ENCODE peak calls at places on chromosomes 5 and 9, in five cellular contexts. A, K, J, E and Y are unnamed samples.

GRCh38 chr5:88610586-88610985 is 272.4 kb downstream of the MEF2C start:
- DNase-seq in A (no peak), K (no peak), J (no peak), E (no peak), Y (no peak)

GRCh38 chr5:95384485-95385213 is 6.5 kb upstream of the FAM81B start:
- DNase-seq in A (no peak), K (no peak), J (no peak), E (no peak), Y (no peak)

GRCh38 chr5:148343049-148343413 is 7.7 kb downstream of the SPINK9 start:
- DNase-seq in A (no peak), K (no peak), J (no peak), E (no peak), Y (no peak)

GRCh38 chr5:141260458-141261237 is 15.5 kb downstream of the PCDHB15 start:
- DNase-seq in A (no peak), K (peak; percentile 15), J (no peak), E (no peak), Y (no peak)

GRCh38 chr5:171484460-171484899 is 65.0 kb downstream of the FGF18 start:
- DNase-seq in A (no peak), K (peak; percentile 40), J (no peak), E (no peak), Y (no peak)

GRCh38 chr5:53362521-53362941 is 117.9 kb upstream of the FST start:
- DNase-seq in A (no peak), K (peak; percentile 91), J (no peak), E (no peak), Y (peak; percentile 30)

GRCh38 chr5:64767959-64768357 is 533 bp downstream of the SREK1IP1 start:
- DNase-seq in A (peak; percentile 25), K (peak; percentile 59), J (peak; percentile 10), E (peak; percentile 3), Y (no peak)

GRCh38 chr5:36374275-36374862 is 72.7 kb upstream of the RANBP3L start:
- DNase-seq in A (no peak), K (peak; percentile 71), J (no peak), E (no peak), Y (no peak)

GRCh38 chr5:145826869-145827268 is 8.3 kb downstream of the PRELID2 start:
- DNase-seq in A (no peak), K (no peak), J (no peak), E (no peak), Y (no peak)

GRCh38 chr5:73698011-73698410 is 72.0 kb downstream of the ARHGEF28 start:
- DNase-seq in A (no peak), K (no peak), J (no peak), E (no peak), Y (no peak)

GRCh38 chr5:117590944-117591343 is 1016.3 kb upstream of the SEMA6A start:
- DNase-seq in A (no peak), K (peak; percentile 26), J (no peak), E (peak; percentile 25), Y (no peak)

GRCh38 chr5:1734908-1735289 is 64.7 kb downstream of the MRPL36 start:
- DNase-seq in A (no peak), K (no peak), J (no peak), E (no peak), Y (no peak)

GRCh38 chr5:71778678-71779276 is 59.7 kb downstream of the CARTPT start:
- DNase-seq in A (no peak), K (peak; percentile 52), J (peak; percentile 32), E (peak; percentile 15), Y (no peak)

GRCh38 chr5:14231156-14231555 is 88.0 kb downstream of the TRIO start:
- DNase-seq in A (no peak), K (peak; percentile 28), J (no peak), E (no peak), Y (no peak)

GRCh38 chr5:172867761-172868435 is 33.8 kb downstream of the ERGIC1 start:
- DNase-seq in A (no peak), K (no peak), J (no peak), E (no peak), Y (no peak)

GRCh38 chr5:57986746-57987145 is 473.1 kb downstream of the PLK2 start:
- DNase-seq in A (peak; percentile 11), K (peak; percentile 13), J (no peak), E (no peak), Y (peak; percentile 4)

GRCh38 chr5:167952278-167952990 is 339.0 kb upstream of the WWC1 start:
- DNase-seq in A (no peak), K (no peak), J (no peak), E (no peak), Y (no peak)

GRCh38 chr9:135049460-135049859 is 38.0 kb upstream of the OLFM1 start:
- DNase-seq in A (no peak), K (no peak), J (no peak), E (no peak), Y (no peak)
- H3K4me1 ChIP-seq in A (no peaks in the 10 kb centered on the region), K (no peaks in the 10 kb centered on the region), J (no peaks in the 10 kb centered on the region), E (no peaks in the 10 kb centered on the region), Y (no peaks in the 10 kb centered on the region)

GRCh38 chr9:77211561-77211960 is 34.2 kb downstream of the VPS13A start:
- DNase-seq in A (no peak), K (no peak), J (no peak), E (no peak), Y (no peak)
- H3K4me3 ChIP-seq in A (no peak overlapping the region), K (no peak overlapping the region), J (no peak overlapping the region), E (no peak overlapping the region), Y (no peak overlapping the region)

DNA sequence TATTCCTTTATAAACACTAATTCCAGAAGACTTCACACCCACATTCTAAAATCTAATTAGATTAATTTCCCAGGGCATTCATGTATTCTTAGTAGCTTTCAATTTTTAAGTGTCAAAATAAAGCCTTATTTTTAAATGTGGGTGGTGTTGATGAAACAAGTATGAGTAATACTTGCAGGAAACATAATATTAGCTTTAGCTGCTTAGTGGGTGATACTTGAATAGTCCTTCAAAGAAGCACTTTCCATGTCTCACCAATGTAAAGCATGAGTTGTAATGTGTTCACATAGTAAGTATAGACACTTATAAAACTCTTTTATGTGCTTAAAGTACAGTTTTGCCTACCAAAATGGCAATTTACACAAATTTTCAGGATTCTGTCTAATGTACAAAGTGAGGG is 6.9 kb downstream of the FNBP1 start:
- DNase-seq in A (no peak), K (peak; percentile 54), J (no peak), E (no peak), Y (no peak)
- H3K4me1 ChIP-seq in A (peaks cover 5% of the 10 kb centered on the region), K (peaks cover 10% of the 10 kb centered on the region), J (peaks cover 3% of the 10 kb centered on the region), E (peaks cover 36% of the 10 kb centered on the region), Y (peaks cover 70% of the 10 kb centered on the region)

DNA sequence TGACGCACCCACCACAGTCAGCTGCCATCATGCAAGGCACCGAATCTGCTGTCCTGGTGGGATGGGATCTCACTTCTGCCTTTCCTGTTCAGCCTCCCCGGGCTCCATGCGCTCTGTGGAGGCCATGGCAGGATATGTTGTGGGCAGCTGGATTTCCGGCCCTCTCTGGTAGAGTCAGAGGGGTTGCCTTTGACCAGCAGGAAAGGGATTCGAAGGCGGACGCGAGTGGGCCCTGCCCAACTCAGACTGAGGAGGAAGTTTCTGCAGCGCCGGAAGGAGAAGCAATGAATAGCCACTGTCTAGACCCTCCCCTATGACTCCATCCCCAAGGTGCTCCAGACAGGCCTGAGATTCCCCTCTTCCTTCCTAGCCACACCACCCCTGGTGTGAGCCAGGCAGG is 35.6 kb downstream of the GADD45G start:
- DNase-seq in A (peak; percentile 32), K (no peak), J (no peak), E (no peak), Y (no peak)
- H3K4me3 ChIP-seq in A (no peak overlapping the region), K (no peak overlapping the region), J (no peak overlapping the region), E (no peak overlapping the region), Y (no peak overlapping the region)

GRCh38 chr9:112048924-112049785 is 125.9 kb downstream of the SUSD1 start:
- DNase-seq in A (no peak), K (peak; percentile 51), J (no peak), E (no peak), Y (no peak)

GRCh38 chr9:112047538-112048066 is 127.5 kb downstream of the SUSD1 start:
- DNase-seq in A (no peak), K (no peak), J (no peak), E (no peak), Y (no peak)

GRCh38 chr9:112051812-112052211 is 123.3 kb downstream of the SUSD1 start:
- DNase-seq in A (no peak), K (no peak), J (no peak), E (no peak), Y (no peak)

GRCh38 chr9:112049834-112050516 is 125.1 kb downstream of the SUSD1 start:
- DNase-seq in A (no peak), K (no peak), J (no peak), E (no peak), Y (no peak)

GRCh38 chr9:112050544-112051475 is 124.3 kb downstream of the SUSD1 start:
- DNase-seq in A (no peak), K (peak; percentile 96), J (peak; percentile 14), E (peak; percentile 91), Y (no peak)
- H3K4me1 ChIP-seq in A (peaks cover 8% of the 10 kb centered on the region), K (peaks cover 38% of the 10 kb centered on the region), J (no peaks in the 10 kb centered on the region), E (peaks cover 30% of the 10 kb centered on the region), Y (peaks cover 29% of the 10 kb centered on the region)

GRCh38 chr9:128192601-128193371 is 1.4 kb upstream of the CIZ1 start:
- DNase-seq in A (peak; percentile 73), K (peak; percentile 90), J (peak; percentile 86), E (no peak), Y (peak; percentile 66)
- H3K4me3 ChIP-seq in A (peak overlapping the region; percentile 78), K (peak overlapping the region; percentile 79), J (peak overlapping the region; percentile 86), E (no peak overlapping the region), Y (peak overlapping the region; percentile 92)

DNA sequence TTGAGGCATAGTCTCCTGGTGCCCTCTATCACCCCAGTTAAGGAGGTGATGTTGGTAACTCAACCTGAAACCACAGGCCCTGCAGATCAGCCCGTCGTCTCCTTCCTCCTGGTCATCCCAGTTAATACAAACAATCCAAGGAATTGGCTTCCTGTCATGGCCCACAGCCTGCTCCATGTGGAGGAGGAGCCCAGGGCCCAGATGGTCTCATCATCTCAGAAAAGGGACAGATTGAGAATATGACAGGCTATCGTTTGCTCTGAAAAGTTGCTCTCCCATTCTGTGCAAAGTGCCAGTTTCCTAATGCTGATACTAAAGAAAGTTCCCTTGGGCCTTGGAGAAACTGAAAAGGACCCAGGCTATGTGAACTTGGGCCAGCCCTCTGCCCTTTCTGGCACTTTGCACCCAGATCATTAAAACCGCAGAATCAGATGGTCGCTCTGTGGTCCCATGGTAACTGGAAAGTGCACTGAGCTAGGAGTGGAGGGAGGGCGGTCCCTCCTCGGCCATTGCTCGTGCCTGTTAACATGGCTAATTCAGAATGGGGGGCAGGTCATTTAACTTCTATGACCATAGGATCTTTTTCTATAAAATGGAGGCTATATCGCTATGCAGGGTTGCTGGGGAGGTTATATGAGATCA is 685 bp upstream of the SPAAR start:
- DNase-seq in A (peak; percentile 42), K (no peak), J (no peak), E (no peak), Y (no peak)
- H3K4me1 ChIP-seq in A (peaks cover 43% of the 10 kb centered on the region), K (peaks cover 45% of the 10 kb centered on the region), J (peaks cover 42% of the 10 kb centered on the region), E (peaks cover 75% of the 10 kb centered on the region), Y (peaks cover 71% of the 10 kb centered on the region)

DNA sequence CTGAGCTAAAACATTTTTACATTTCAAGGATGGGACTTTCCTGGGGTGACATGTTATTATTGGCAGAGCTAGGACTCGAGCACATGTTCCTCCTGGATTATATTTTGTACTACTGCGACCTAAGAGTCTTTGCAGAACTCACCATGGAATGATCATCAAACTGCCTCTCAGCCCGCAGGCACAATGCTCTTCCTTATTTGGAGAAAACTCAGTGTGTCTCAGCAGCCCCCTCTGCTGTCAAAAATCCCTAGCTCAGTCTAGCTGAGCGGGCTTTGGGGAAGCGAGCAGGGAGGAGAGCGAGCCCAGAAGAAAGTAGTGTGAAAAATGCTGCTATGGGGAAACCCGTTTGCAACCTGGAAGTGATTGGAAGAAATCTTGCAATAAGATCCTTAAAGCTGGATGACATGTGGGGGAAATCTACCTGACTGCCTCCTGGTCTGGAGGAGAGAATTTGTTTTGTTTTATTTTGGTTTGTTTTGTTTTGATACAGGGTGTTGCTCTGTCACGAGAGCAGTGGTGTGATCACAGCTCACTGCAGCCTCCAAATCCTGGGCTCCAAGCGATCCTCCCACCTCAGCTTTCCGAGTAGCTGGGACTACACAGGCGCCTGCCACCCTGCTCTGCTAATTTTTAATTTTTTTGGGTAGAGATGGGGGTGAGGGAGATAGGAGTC is 89.9 kb upstream of the CLINT1 start:
- DNase-seq in A (peak; percentile 82), K (peak; percentile 93), J (peak; percentile 91), E (peak; percentile 92), Y (peak; percentile 68)
- H3K4me3 ChIP-seq in A (no peak overlapping the region), K (no peak overlapping the region), J (no peak overlapping the region), E (no peak overlapping the region), Y (peak overlapping the region; percentile 44)